ENCODE peak calls at places on chromosomes 16 and 17, in ten cellular contexts. L is fibroblast of lung, Z is heart left ventricle, X is neural progenitor cell, K is IMR-90, T is adrenal gland, F is uterus, M is mucosa of descending colon, C is psoas muscle, U is colonic mucosa. G is an unnamed sample.

GRCh38 chr17:57701121-57701520 is 44.0 kb downstream of the CCDC182 start:
- DNase-seq in C (no peak), Z (no peak), F (no peak), K (no peak), X (no peak), T (no peak), L (no peak), U (no peak), M (no peak), G (no peak)

GRCh38 chr17:67055041-67055443 is 10.7 kb downstream of the CACNG1 start:
- DNase-seq in T (no peak), M (no peak), K (no peak), C (no peak), U (no peak), F (no peak), L (no peak), X (no peak), Z (no peak), G (peak; percentile 43)

GRCh38 chr16:27689711-27690110 is 139.8 kb downstream of the KATNIP start:
- DNase-seq in L (no peak), K (peak; percentile 53), M (no peak), U (no peak), T (no peak), Z (no peak), C (no peak), X (no peak), F (no peak), G (no peak)

GRCh38 chr17:81480140-81480917 is 32.3 kb downstream of the ACTG1 start:
- DNase-seq in C (peak; percentile 82), F (no peak), T (peak; percentile 75), K (peak; percentile 76), M (no peak), L (peak; percentile 63), Z (peak; percentile 62), U (no peak), X (no peak), G (no peak)

GRCh38 chr17:4551141-4551540 is 4.0 kb downstream of the MYBBP1A start:
- DNase-seq in K (no peak), C (peak; percentile 50), X (no peak), M (no peak), U (no peak), T (no peak), F (no peak), Z (no peak), L (no peak), G (peak; percentile 76)

GRCh38 chr16:24535827-24536226 is 3.5 kb upstream of the RBBP6 start:
- DNase-seq in F (no peak), C (no peak), L (no peak), U (no peak), K (no peak), X (no peak), M (no peak), T (no peak), Z (no peak), G (no peak)

GRCh38 chr16:9793623-9794022 is 388.6 kb downstream of the GRIN2A start:
- DNase-seq in F (no peak), C (no peak), M (no peak), Z (no peak), U (no peak), X (no peak), K (no peak), T (no peak), L (no peak), G (no peak)

GRCh38 chr16:5036228-5037156 is 2.8 kb upstream of the NAGPA start:
- DNase-seq in X (no peak), C (peak; percentile 30), U (no peak), F (no peak), Z (no peak), M (no peak), T (no peak), K (no peak), L (no peak), G (peak; percentile 81)

GRCh38 chr17:79948406-79948917 is 87.2 kb downstream of the TBC1D16 start:
- DNase-seq in U (no peak), C (peak; percentile 38), K (no peak), T (no peak), X (no peak), Z (no peak), M (no peak), L (no peak), F (no peak), G (peak; percentile 32)

GRCh38 chr16:19431636-19432340 is 14.1 kb downstream of the TMC5 start:
- DNase-seq in Z (no peak), T (no peak), K (no peak), C (no peak), X (no peak), M (no peak), U (no peak), F (no peak), L (no peak), G (no peak)

GRCh38 chr17:43445009-43445589 is 38.7 kb upstream of the DHX8 start:
- DNase-seq in K (no peak), X (no peak), M (no peak), C (no peak), F (no peak), T (no peak), Z (no peak), L (no peak), U (no peak), G (no peak)

GRCh38 chr17:29930399-29931010 is 477 bp upstream of the SSH2 start:
- DNase-seq in U (peak; percentile 36), Z (no peak), X (peak; percentile 79), M (no peak), T (no peak), F (no peak), L (peak; percentile 60), C (no peak), K (peak; percentile 41), G (no peak)

GRCh38 chr16:27463741-27464662 is 62.0 kb downstream of the IL21R start:
- DNase-seq in K (no peak), F (no peak), Z (peak; percentile 57), C (no peak), T (no peak), L (no peak), M (peak; percentile 52), U (no peak), X (no peak), G (no peak)

GRCh38 chr16:64282181-64282580 is 839.7 kb downstream of the CDH11 start:
- DNase-seq in L (no peak), U (no peak), K (no peak), C (no peak), T (no peak), Z (no peak), M (no peak), F (no peak), X (no peak), G (no peak)

GRCh38 chr17:28370035-28370743 is at the start of gene VTN:
- DNase-seq in T (peak; percentile 72), K (peak; percentile 45), M (no peak), X (peak; percentile 84), U (no peak), C (no peak), L (peak; percentile 25), F (no peak), Z (no peak), G (peak; percentile 96)
- H3K4me1 ChIP-seq in T (peaks cover 34% of the 10 kb centered on the region), K (peaks cover 14% of the 10 kb centered on the region), M (peaks cover 11% of the 10 kb centered on the region), X (peaks cover 13% of the 10 kb centered on the region), U (peaks cover 4% of the 10 kb centered on the region), C (peaks cover 12% of the 10 kb centered on the region), L (peaks cover 9% of the 10 kb centered on the region), F (peaks cover 5% of the 10 kb centered on the region), Z (peaks cover 33% of the 10 kb centered on the region), G (peaks cover 12% of the 10 kb centered on the region)

DNA sequence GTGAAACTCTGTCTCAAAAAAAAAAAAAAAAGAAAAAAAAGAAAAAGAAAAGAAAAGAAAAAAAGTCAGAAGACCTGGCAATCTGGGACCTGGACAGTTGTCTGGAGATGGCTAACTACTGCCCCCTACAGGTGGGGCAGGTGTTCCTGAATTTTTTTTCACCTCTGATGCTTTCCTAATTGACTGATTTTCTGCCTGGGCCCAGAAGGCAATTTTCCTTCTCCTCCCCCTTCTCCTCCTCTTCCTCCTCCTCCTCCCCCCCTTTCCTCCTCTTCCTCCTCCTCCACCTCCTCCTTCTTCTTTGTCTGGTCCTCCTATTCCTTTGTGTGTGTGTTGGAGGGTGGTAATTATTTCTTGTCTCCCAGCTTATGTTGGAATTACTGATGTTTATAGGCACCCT is 26.7 kb downstream of the IRX5 start:
- DNase-seq in F (no peak), T (no peak), C (no peak), K (no peak), U (peak; percentile 41), L (no peak), Z (no peak), M (no peak), X (peak; percentile 32), G (peak; percentile 67)
- TF ChIP-seq CTCF in F (no peak), T (peak; percentile 7), C (peak; percentile 56), K (peak; percentile 32), U (peak; percentile 28), L (peak; percentile 27), Z (peak; percentile 49), M (peak; percentile 31), X (peak; percentile 54), G (peak; percentile 76)

GRCh38 chr16:89079434-89079833 is 14.2 kb upstream of the ACSF3 start:
- DNase-seq in X (no peak), U (no peak), F (no peak), T (no peak), L (no peak), K (no peak), C (no peak), Z (no peak), M (no peak), G (no peak)

GRCh38 chr16:89078172-89078571 is 15.5 kb upstream of the ACSF3 start:
- DNase-seq in U (no peak), K (no peak), M (no peak), Z (no peak), X (no peak), L (no peak), F (no peak), T (no peak), C (no peak), G (no peak)

GRCh38 chr16:89084411-89084810 is 9.2 kb upstream of the ACSF3 start:
- DNase-seq in C (no peak), L (no peak), K (no peak), F (no peak), Z (no peak), X (no peak), U (peak; percentile 49), M (no peak), T (no peak), G (no peak)

GRCh38 chr16:89080251-89080853 is 13.3 kb upstream of the ACSF3 start:
- DNase-seq in Z (no peak), L (no peak), U (no peak), M (no peak), X (no peak), T (no peak), F (no peak), C (no peak), K (no peak), G (no peak)

DNA sequence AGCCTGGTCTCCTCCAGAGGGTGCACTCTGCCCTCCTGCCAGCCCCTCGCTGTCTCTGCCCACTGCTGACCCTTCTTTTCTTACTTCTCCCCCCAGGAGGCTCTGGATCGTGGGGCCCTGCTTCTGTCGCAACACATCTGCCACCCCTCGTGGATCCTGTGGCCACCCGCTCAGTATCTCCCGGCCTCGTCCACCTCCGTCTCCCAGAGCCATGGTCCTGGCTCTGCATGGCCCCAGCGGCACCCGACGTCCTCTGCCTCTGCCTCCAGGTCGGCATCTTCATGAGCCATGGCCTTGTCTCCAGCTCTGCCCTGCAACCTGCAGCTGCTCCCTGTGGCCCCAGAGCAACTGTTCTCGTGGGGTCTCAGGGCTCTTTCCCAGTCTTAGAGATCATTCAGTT is 12.1 kb upstream of the ACSF3 start:
- DNase-seq in X (no peak), F (no peak), Z (no peak), L (no peak), K (no peak), T (no peak), M (no peak), C (no peak), U (no peak), G (no peak)
- H3K4me1 ChIP-seq in X (no peaks in the 10 kb centered on the region), F (no peaks in the 10 kb centered on the region), Z (no peaks in the 10 kb centered on the region), L (no peaks in the 10 kb centered on the region), K (no peaks in the 10 kb centered on the region), T (no peaks in the 10 kb centered on the region), M (peaks cover 7% of the 10 kb centered on the region), C (no peaks in the 10 kb centered on the region), U (no peaks in the 10 kb centered on the region), G (no peaks in the 10 kb centered on the region)

GRCh38 chr17:50697663-50698272 is 9.9 kb downstream of the ANKRD40 start:
- DNase-seq in F (no peak), C (no peak), Z (no peak), M (no peak), K (no peak), T (no peak), X (no peak), L (no peak), U (no peak), G (no peak)
- TF ChIP-seq CTCF in F (no peak), C (no peak), Z (no peak), M (no peak), K (no peak), T (no peak), X (peak; percentile 25), L (no peak), U (no peak), G (peak; percentile 44)